ENCODE peak calls at places on chromosome 2, in five cellular contexts. C, R, U, I and P are unnamed samples.

GRCh38 chr2:229261076-229261475 is 10.0 kb downstream of the PID1 start:
- DNase-seq in I (no peak), C (no peak), U (no peak), R (no peak), P (no peak)

GRCh38 chr2:73418343-73418742 is 32.7 kb downstream of the ALMS1 start:
- DNase-seq in U (no peak), I (peak), R (peak), C (no peak), P (no peak)

GRCh38 chr2:57376985-57377384 is 669.6 kb upstream of the VRK2 start:
- DNase-seq in C (no peak), U (peak), I (peak), R (no peak), P (no peak)

GRCh38 chr2:204483497-204484164 is 61.6 kb upstream of the PARD3B start:
- DNase-seq in I (peak), C (no peak), R (no peak), U (no peak), P (no peak)

GRCh38 chr2:205714058-205714776 is 31.9 kb downstream of the NRP2 start:
- DNase-seq in C (no peak), R (peak), U (no peak), I (no peak), P (no peak)

GRCh38 chr2:59888015-59888414 is 665.4 kb downstream of the BCL11A start:
- DNase-seq in I (no peak), C (no peak), U (peak), R (no peak), P (peak)

GRCh38 chr2:54605836-54606235 is 117.6 kb upstream of the EML6 start:
- DNase-seq in I (no peak), C (no peak), U (no peak), R (peak), P (no peak)

GRCh38 chr2:19474128-19474527 is 115.7 kb upstream of the OSR1 start:
- DNase-seq in U (no peak), I (no peak), R (no peak), C (no peak), P (no peak)

GRCh38 chr2:179746982-179747381 is 114.4 kb downstream of the ZNF385B start:
- DNase-seq in C (no peak), I (no peak), R (no peak), U (no peak), P (no peak)

GRCh38 chr2:240142256-240142775 is 1.9 kb upstream of the OTOS start:
- DNase-seq in R (no peak), C (no peak), U (no peak), I (no peak), P (no peak)

GRCh38 chr2:3631851-3632659 is 25.9 kb upstream of the ALLC start:
- DNase-seq in U (no peak), R (no peak), C (no peak), I (no peak), P (no peak)

GRCh38 chr2:10229462-10230099 is 73.1 kb upstream of the HPCAL1 start:
- DNase-seq in U (no peak), I (no peak), R (no peak), C (no peak), P (no peak)

GRCh38 chr2:83051538-83052192 is 1407.4 kb downstream of the SUCLG1 start:
- DNase-seq in I (no peak), C (no peak), U (peak), R (no peak), P (no peak)

GRCh38 chr2:16407358-16407757 is 258.3 kb downstream of the CYRIA start:
- DNase-seq in I (peak), U (peak), C (no peak), R (no peak), P (no peak)

GRCh38 chr2:182302174-182302573 is 124.7 kb downstream of the PDE1A start:
- DNase-seq in I (no peak), U (no peak), C (no peak), R (peak), P (no peak)

GRCh38 chr2:200267350-200267749 is 39.1 kb upstream of the SPATS2L start:
- DNase-seq in C (no peak), R (no peak), U (no peak), I (no peak), P (no peak)

GRCh38 chr2:171244466-171244969 is 83.8 kb upstream of the TLK1 start:
- DNase-seq in U (peak), R (peak), C (no peak), I (no peak), P (peak)

GRCh38 chr2:166031054-166031453 is 77.5 kb upstream of the TTC21B start:
- DNase-seq in R (no peak), I (no peak), U (no peak), C (no peak), P (no peak)

GRCh38 chr2:147872967-147873366 is 28.1 kb downstream of the ACVR2A start:
- DNase-seq in R (no peak), C (no peak), U (no peak), I (no peak), P (no peak)

GRCh38 chr2:152134488-152135280 is 35.8 kb upstream of the CACNB4 start:
- DNase-seq in C (no peak), R (peak), I (no peak), U (peak), P (no peak)

GRCh38 chr2:96870631-96871255 is 863 bp upstream of the SEMA4C start:
- DNase-seq in I (peak), R (no peak), U (peak), C (no peak), P (no peak)
- H3K4me3 ChIP-seq in I (peak), R (peak), U (peak), C (peak), P (peak)

GRCh38 chr2:33477473-33478468 is 1.3 kb downstream of the RASGRP3 start:
- DNase-seq in I (no peak), R (no peak), U (peak), C (no peak), P (no peak)
- H3K4me3 ChIP-seq in I (peak), R (no peak), U (no peak), C (no peak), P (no peak)

GRCh38 chr2:46414701-46415100 is 64.7 kb upstream of the TMEM247 start:
- DNase-seq in U (no peak), C (no peak), I (no peak), R (no peak), P (no peak)

GRCh38 chr2:46413111-46413510 is 66.3 kb upstream of the TMEM247 start:
- DNase-seq in R (no peak), I (no peak), U (no peak), C (no peak), P (no peak)

GRCh38 chr2:46416739-46417403 is 62.5 kb upstream of the TMEM247 start:
- DNase-seq in C (no peak), I (no peak), U (no peak), R (no peak), P (no peak)

GRCh38 chr2:46413631-46414030 is 65.7 kb upstream of the TMEM247 start:
- DNase-seq in R (no peak), C (no peak), U (no peak), I (no peak), P (no peak)

DNA sequence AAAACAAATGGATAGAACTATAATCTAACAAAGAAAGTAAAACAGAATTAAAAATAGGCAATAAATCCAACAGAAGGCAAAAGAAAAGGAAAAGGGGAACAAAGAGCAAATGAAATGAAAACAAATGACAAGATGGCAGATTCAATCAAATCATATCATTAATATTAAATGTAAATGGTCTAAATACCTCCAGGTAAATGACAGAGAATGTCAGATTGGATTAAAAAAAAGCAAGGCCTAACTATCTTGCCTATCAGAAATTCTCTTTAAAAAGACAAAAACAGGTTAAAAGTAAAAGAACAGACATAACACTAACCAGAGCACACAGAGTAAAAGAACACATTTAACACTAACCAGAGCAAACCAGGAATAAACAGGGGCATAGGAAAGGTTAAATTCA is 63.1 kb upstream of the TMEM247 start:
- DNase-seq in C (no peak), R (no peak), I (no peak), U (no peak), P (no peak)
- H3K4me3 ChIP-seq in C (no peak), R (no peak), I (no peak), U (no peak), P (no peak)

DNA sequence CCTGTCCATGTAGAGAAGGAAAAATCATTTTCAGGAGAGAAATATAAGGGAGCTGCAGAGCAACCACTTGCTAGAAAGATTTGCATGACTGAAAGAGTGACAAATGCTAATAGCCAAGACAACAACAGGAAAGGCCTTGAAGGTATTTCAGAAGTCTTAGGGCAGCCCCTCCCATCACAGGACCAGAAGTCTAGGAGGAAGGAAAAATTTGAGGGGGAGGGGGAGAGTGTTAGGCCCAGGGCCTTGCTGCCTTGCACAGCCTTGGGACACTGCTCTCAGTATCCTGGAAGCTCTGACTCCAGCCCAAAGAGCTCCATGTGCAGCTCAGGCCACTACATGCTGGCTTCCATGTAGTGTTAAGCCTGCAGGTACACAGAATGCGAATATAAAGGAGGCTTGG is 266.9 kb downstream of the GLI2 start:
- DNase-seq in C (no peak), R (no peak), U (peak), I (no peak), P (peak)
- H3K4me3 ChIP-seq in C (no peak), R (no peak), U (no peak), I (no peak), P (no peak)

DNA sequence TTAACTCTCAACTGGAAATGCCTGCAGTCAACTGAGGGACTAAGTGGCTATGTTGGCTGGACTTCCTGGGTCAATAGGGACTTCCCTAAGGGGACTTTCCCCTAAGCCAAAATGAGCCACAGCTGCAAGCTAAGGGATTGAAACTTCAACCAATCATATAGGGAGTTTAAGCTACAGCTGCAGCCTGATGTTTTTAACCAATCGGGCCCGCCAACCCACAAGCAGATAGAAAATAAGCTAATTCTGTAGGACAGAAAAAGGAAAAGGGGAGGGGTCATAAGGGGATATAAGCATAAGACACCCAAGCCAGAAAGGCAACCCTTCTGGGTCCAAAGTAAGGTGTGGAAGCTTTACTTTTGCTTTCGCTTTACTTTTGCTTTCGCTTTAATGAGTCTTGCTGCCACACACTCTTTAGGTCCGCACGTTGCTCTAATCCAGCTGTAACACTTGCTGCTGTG is 927.5 kb downstream of the ERBB4 start:
- DNase-seq in C (no peak), R (no peak), U (no peak), I (no peak), P (no peak)
- H3K4me3 ChIP-seq in C (no peak), R (no peak), U (no peak), I (no peak), P (no peak)

DNA sequence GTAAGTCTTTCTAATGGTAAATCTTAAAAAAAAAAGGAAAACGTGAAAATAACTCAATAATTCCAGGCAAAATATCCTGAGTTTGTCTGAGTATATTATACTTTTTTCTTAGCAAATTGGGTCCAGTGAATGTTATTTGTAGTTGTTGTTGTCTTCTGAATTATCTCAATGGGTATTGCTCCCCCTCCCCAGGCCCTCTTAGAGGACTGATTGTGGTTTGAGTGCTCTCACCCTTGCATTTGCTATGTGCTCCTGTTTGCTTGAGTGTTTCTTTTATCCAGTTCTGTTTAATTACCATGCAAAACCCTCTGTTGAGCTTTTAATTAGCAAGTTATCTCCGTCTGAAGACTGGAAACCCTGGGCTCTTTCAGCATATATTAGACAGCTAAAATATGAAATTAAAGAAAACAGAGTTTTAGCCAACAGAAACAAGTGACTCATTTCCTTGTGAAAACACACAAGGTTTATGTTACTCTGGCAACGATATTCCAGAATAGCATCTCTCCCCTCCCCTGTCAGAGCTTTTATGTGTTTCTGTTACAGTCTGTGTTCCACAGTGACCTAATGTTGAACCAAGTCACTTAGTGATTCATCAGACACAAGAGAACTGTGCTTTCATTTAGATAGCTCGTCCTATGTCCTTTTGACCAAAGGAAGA is 172.5 kb upstream of the RBMS1 start:
- DNase-seq in I (peak), U (no peak), C (peak), R (peak), P (no peak)
- H3K4me3 ChIP-seq in I (no peak), U (no peak), C (no peak), R (no peak), P (no peak)

GRCh38 chr2:126972272-126972626 is 73.6 kb downstream of the TEX51 start:
- DNase-seq in I (no peak), U (no peak), R (no peak), C (no peak), P (no peak)
- H3K4me3 ChIP-seq in I (no peak), U (no peak), R (no peak), C (peak), P (no peak)